ENCODE peak calls at places on chromosomes 13 and 19, in eight cellular contexts. One of them, this sample, is unnamed.

GRCh38 chr19:50046649-50047503 is 21.1 kb downstream of the ZNF473 start:
- DNase-seq in ACHN: peak
- DNase-seq in ELF-1: peak
- DNase-seq in adrenal gland: peak
- DNase-seq in HEK293T: peak
- DNase-seq in NCI-H1105 treated with DMSO at 0.1 percent for 48 hours: peak
- DNase-seq in adipocyte: peak
- DNase-seq in body of pancreas: peak
- DNase-seq in this sample: peak

GRCh38 chr19:43482193-43482592 is 16.8 kb upstream of the LYPD3 start:
- DNase-seq in ELF-1: peak
- DNase-seq in NCI-H1105 treated with DMSO at 0.1 percent for 48 hours: no peak
- DNase-seq in adrenal gland: no peak
- DNase-seq in body of pancreas: no peak
- DNase-seq in HEK293T: no peak
- DNase-seq in ACHN: no peak
- DNase-seq in adipocyte: no peak
- DNase-seq in this sample: no peak

GRCh38 chr19:58372311-58373133 is 8.3 kb downstream of the ZNF837 start:
- DNase-seq in adipocyte: no peak
- DNase-seq in NCI-H1105 treated with DMSO at 0.1 percent for 48 hours: no peak
- DNase-seq in body of pancreas: no peak
- DNase-seq in ELF-1: peak
- DNase-seq in ACHN: no peak
- DNase-seq in adrenal gland: no peak
- DNase-seq in HEK293T: no peak
- DNase-seq in this sample: no peak

GRCh38 chr19:5969476-5969875 is 8.5 kb downstream of the RANBP3 start:
- DNase-seq in HEK293T: no peak
- DNase-seq in adipocyte: no peak
- DNase-seq in ACHN: no peak
- DNase-seq in ELF-1: peak
- DNase-seq in adrenal gland: no peak
- DNase-seq in body of pancreas: no peak
- DNase-seq in NCI-H1105 treated with DMSO at 0.1 percent for 48 hours: no peak
- DNase-seq in this sample: no peak

GRCh38 chr19:6587093-6587820 is 3.7 kb downstream of the CD70 start:
- DNase-seq in adipocyte: peak
- DNase-seq in adrenal gland: no peak
- DNase-seq in body of pancreas: no peak
- DNase-seq in ACHN: no peak
- DNase-seq in HEK293T: no peak
- DNase-seq in ELF-1: peak
- DNase-seq in NCI-H1105 treated with DMSO at 0.1 percent for 48 hours: no peak
- DNase-seq in this sample: no peak

GRCh38 chr19:33815410-33816340 is 19.0 kb downstream of the KCTD15 start:
- DNase-seq in HEK293T: no peak
- DNase-seq in adipocyte: peak
- DNase-seq in ELF-1: no peak
- DNase-seq in adrenal gland: no peak
- DNase-seq in ACHN: no peak
- DNase-seq in NCI-H1105 treated with DMSO at 0.1 percent for 48 hours: no peak
- DNase-seq in body of pancreas: no peak
- DNase-seq in this sample: no peak

GRCh38 chr19:4748589-4748988 is 24.9 kb upstream of the DPP9 start:
- DNase-seq in adrenal gland: no peak
- DNase-seq in NCI-H1105 treated with DMSO at 0.1 percent for 48 hours: no peak
- DNase-seq in adipocyte: no peak
- DNase-seq in HEK293T: no peak
- DNase-seq in ELF-1: no peak
- DNase-seq in ACHN: no peak
- DNase-seq in body of pancreas: no peak
- DNase-seq in this sample: no peak

GRCh38 chr19:995051-995827 is 5.0 kb upstream of the GRIN3B start:
- DNase-seq in HEK293T: no peak
- DNase-seq in ELF-1: no peak
- DNase-seq in body of pancreas: peak
- DNase-seq in adipocyte: no peak
- DNase-seq in ACHN: peak
- DNase-seq in NCI-H1105 treated with DMSO at 0.1 percent for 48 hours: peak
- DNase-seq in adrenal gland: no peak
- DNase-seq in this sample: no peak

GRCh38 chr19:43784251-43784980 is 3.6 kb upstream of the KCNN4 start:
- DNase-seq in HEK293T: no peak
- DNase-seq in ELF-1: peak
- DNase-seq in body of pancreas: peak
- DNase-seq in adrenal gland: peak
- DNase-seq in NCI-H1105 treated with DMSO at 0.1 percent for 48 hours: no peak
- DNase-seq in ACHN: peak
- DNase-seq in adipocyte: peak
- DNase-seq in this sample: peak

GRCh38 chr19:31491246-31491645 is 142.0 kb upstream of the TSHZ3 start:
- DNase-seq in ACHN: no peak
- DNase-seq in NCI-H1105 treated with DMSO at 0.1 percent for 48 hours: no peak
- DNase-seq in HEK293T: no peak
- DNase-seq in adrenal gland: no peak
- DNase-seq in adipocyte: no peak
- DNase-seq in body of pancreas: no peak
- DNase-seq in ELF-1: no peak
- DNase-seq in this sample: no peak

GRCh38 chr13:35881360-35881759 is 249.8 kb downstream of the DCLK1 start:
- DNase-seq in NCI-H1105 treated with DMSO at 0.1 percent for 48 hours: peak
- DNase-seq in HEK293T: no peak
- DNase-seq in body of pancreas: no peak
- DNase-seq in adrenal gland: no peak
- DNase-seq in adipocyte: peak
- DNase-seq in ELF-1: no peak
- DNase-seq in ACHN: no peak
- DNase-seq in this sample: no peak

GRCh38 chr19:18428837-18429674 is 8.9 kb downstream of the ISYNA1 start:
- DNase-seq in NCI-H1105 treated with DMSO at 0.1 percent for 48 hours: peak
- DNase-seq in body of pancreas: peak
- DNase-seq in ACHN: no peak
- DNase-seq in HEK293T: peak
- DNase-seq in adipocyte: peak
- DNase-seq in ELF-1: peak
- DNase-seq in adrenal gland: peak
- DNase-seq in this sample: no peak

GRCh38 chr13:80726895-80727294 is 386.0 kb upstream of the SPRY2 start:
- DNase-seq in ELF-1: no peak
- DNase-seq in adrenal gland: no peak
- DNase-seq in NCI-H1105 treated with DMSO at 0.1 percent for 48 hours: no peak
- DNase-seq in body of pancreas: no peak
- DNase-seq in ACHN: no peak
- DNase-seq in adipocyte: no peak
- DNase-seq in HEK293T: no peak
- DNase-seq in this sample: no peak

GRCh38 chr13:23488442-23488841 is 54.9 kb upstream of the SACS start:
- DNase-seq in adrenal gland: no peak
- DNase-seq in NCI-H1105 treated with DMSO at 0.1 percent for 48 hours: no peak
- DNase-seq in ACHN: no peak
- DNase-seq in HEK293T: no peak
- DNase-seq in ELF-1: no peak
- DNase-seq in adipocyte: no peak
- DNase-seq in body of pancreas: no peak
- DNase-seq in this sample: no peak

GRCh38 chr19:566403-566802 is 6.0 kb upstream of the BSG start:
- DNase-seq in body of pancreas: no peak
- DNase-seq in adipocyte: no peak
- DNase-seq in HEK293T: no peak
- DNase-seq in ELF-1: peak
- DNase-seq in adrenal gland: peak
- DNase-seq in NCI-H1105 treated with DMSO at 0.1 percent for 48 hours: no peak
- DNase-seq in ACHN: no peak
- DNase-seq in this sample: no peak

GRCh38 chr13:112967666-112968379 is 1.2 kb upstream of the MCF2L start:
- DNase-seq in adrenal gland: no peak
- DNase-seq in NCI-H1105 treated with DMSO at 0.1 percent for 48 hours: no peak
- DNase-seq in adipocyte: no peak
- DNase-seq in ELF-1: no peak
- DNase-seq in HEK293T: no peak
- DNase-seq in body of pancreas: peak
- DNase-seq in ACHN: no peak
- DNase-seq in this sample: no peak

GRCh38 chr13:23993439-23993980 is 96.2 kb upstream of the C1QTNF9B start:
- DNase-seq in body of pancreas: no peak
- DNase-seq in adrenal gland: no peak
- DNase-seq in HEK293T: no peak
- DNase-seq in adipocyte: no peak
- DNase-seq in NCI-H1105 treated with DMSO at 0.1 percent for 48 hours: no peak
- DNase-seq in ELF-1: no peak
- DNase-seq in ACHN: no peak
- DNase-seq in this sample: no peak

GRCh38 chr13:44351505-44351854 is 22.1 kb upstream of the SERP2 start:
- DNase-seq in adrenal gland: no peak
- DNase-seq in body of pancreas: no peak
- DNase-seq in adipocyte: no peak
- DNase-seq in ACHN: no peak
- DNase-seq in NCI-H1105 treated with DMSO at 0.1 percent for 48 hours: no peak
- DNase-seq in ELF-1: no peak
- DNase-seq in HEK293T: no peak
- DNase-seq in this sample: no peak

GRCh38 chr19:19321143-19321577 is 531 bp downstream of the MAU2 start:
- DNase-seq in adrenal gland: no peak
- DNase-seq in adipocyte: peak
- DNase-seq in ACHN: peak
- DNase-seq in ELF-1: peak
- DNase-seq in NCI-H1105 treated with DMSO at 0.1 percent for 48 hours: peak
- DNase-seq in HEK293T: no peak
- DNase-seq in body of pancreas: no peak
- DNase-seq in this sample: no peak

GRCh38 chr13:93180376-93180966 is 46.1 kb upstream of the GPC6 start:
- DNase-seq in ACHN: no peak
- DNase-seq in HEK293T: no peak
- DNase-seq in NCI-H1105 treated with DMSO at 0.1 percent for 48 hours: no peak
- DNase-seq in adipocyte: peak
- DNase-seq in body of pancreas: no peak
- DNase-seq in adrenal gland: no peak
- DNase-seq in ELF-1: no peak
- DNase-seq in this sample: no peak

GRCh38 chr19:36418287-36419001 is at the start of gene ZFP82:
- DNase-seq in NCI-H1105 treated with DMSO at 0.1 percent for 48 hours: peak
- DNase-seq in body of pancreas: peak
- DNase-seq in ELF-1: peak
- DNase-seq in HEK293T: no peak
- DNase-seq in adrenal gland: peak
- DNase-seq in adipocyte: peak
- DNase-seq in ACHN: no peak
- DNase-seq in this sample: no peak

GRCh38 chr19:35525873-35526272 is 2.2 kb downstream of the SBSN start:
- DNase-seq in adrenal gland: no peak
- DNase-seq in adipocyte: no peak
- DNase-seq in HEK293T: no peak
- DNase-seq in body of pancreas: no peak
- DNase-seq in ELF-1: no peak
- DNase-seq in ACHN: no peak
- DNase-seq in NCI-H1105 treated with DMSO at 0.1 percent for 48 hours: no peak
- DNase-seq in this sample: no peak

GRCh38 chr19:28596561-28597071 is 616.3 kb downstream of the UQCRFS1 start:
- DNase-seq in ELF-1: no peak
- DNase-seq in HEK293T: no peak
- DNase-seq in adrenal gland: no peak
- DNase-seq in body of pancreas: peak
- DNase-seq in adipocyte: no peak
- DNase-seq in NCI-H1105 treated with DMSO at 0.1 percent for 48 hours: no peak
- DNase-seq in ACHN: no peak
- DNase-seq in this sample: no peak

GRCh38 chr19:19459707-19460251 is 54.3 kb downstream of the GATAD2A start:
- DNase-seq in ELF-1: no peak
- DNase-seq in adrenal gland: peak
- DNase-seq in ACHN: no peak
- DNase-seq in HEK293T: no peak
- DNase-seq in NCI-H1105 treated with DMSO at 0.1 percent for 48 hours: no peak
- DNase-seq in adipocyte: peak
- DNase-seq in body of pancreas: peak
- DNase-seq in this sample: peak

GRCh38 chr13:67042556-67042955 is 187.6 kb downstream of the PCDH9 start:
- DNase-seq in HEK293T: no peak
- DNase-seq in adrenal gland: no peak
- DNase-seq in NCI-H1105 treated with DMSO at 0.1 percent for 48 hours: no peak
- DNase-seq in body of pancreas: no peak
- DNase-seq in ELF-1: no peak
- DNase-seq in ACHN: no peak
- DNase-seq in adipocyte: no peak
- DNase-seq in this sample: no peak

GRCh38 chr19:43799502-43800142 is 2.6 kb downstream of the LYPD5 start:
- DNase-seq in body of pancreas: no peak
- DNase-seq in ACHN: no peak
- DNase-seq in NCI-H1105 treated with DMSO at 0.1 percent for 48 hours: no peak
- DNase-seq in ELF-1: peak
- DNase-seq in HEK293T: no peak
- DNase-seq in adipocyte: no peak
- DNase-seq in adrenal gland: no peak
- DNase-seq in this sample: no peak

GRCh38 chr13:113836917-113837553 is 26.8 kb downstream of the GAS6 start:
- DNase-seq in ACHN: peak
- DNase-seq in adrenal gland: peak
- DNase-seq in body of pancreas: peak
- DNase-seq in adipocyte: peak
- DNase-seq in ELF-1: peak
- DNase-seq in HEK293T: no peak
- DNase-seq in NCI-H1105 treated with DMSO at 0.1 percent for 48 hours: peak
- DNase-seq in this sample: no peak

GRCh38 chr19:31648347-31648746 is 299.1 kb upstream of the TSHZ3 start:
- DNase-seq in adrenal gland: no peak
- DNase-seq in adipocyte: no peak
- DNase-seq in ACHN: no peak
- DNase-seq in NCI-H1105 treated with DMSO at 0.1 percent for 48 hours: no peak
- DNase-seq in ELF-1: no peak
- DNase-seq in body of pancreas: no peak
- DNase-seq in HEK293T: no peak
- DNase-seq in this sample: no peak

GRCh38 chr13:31998131-31998530 is 33.4 kb upstream of the FRY start:
- DNase-seq in NCI-H1105 treated with DMSO at 0.1 percent for 48 hours: no peak
- DNase-seq in adipocyte: peak
- DNase-seq in ACHN: no peak
- DNase-seq in body of pancreas: no peak
- DNase-seq in HEK293T: no peak
- DNase-seq in adrenal gland: no peak
- DNase-seq in ELF-1: peak
- DNase-seq in this sample: no peak

GRCh38 chr13:43878897-43879322 is 630 bp downstream of the CCDC122 start:
- DNase-seq in adipocyte: peak
- DNase-seq in ACHN: peak
- DNase-seq in ELF-1: peak
- DNase-seq in NCI-H1105 treated with DMSO at 0.1 percent for 48 hours: peak
- DNase-seq in adrenal gland: peak
- DNase-seq in body of pancreas: peak
- DNase-seq in HEK293T: peak
- DNase-seq in this sample: no peak

GRCh38 chr13:112943309-112944125 is 25.5 kb upstream of the MCF2L start:
- DNase-seq in HEK293T: peak
- DNase-seq in adipocyte: peak
- DNase-seq in ELF-1: peak
- DNase-seq in body of pancreas: peak
- DNase-seq in ACHN: peak
- DNase-seq in adrenal gland: peak
- DNase-seq in NCI-H1105 treated with DMSO at 0.1 percent for 48 hours: peak
- DNase-seq in this sample: no peak

GRCh38 chr13:72062566-72062965 is 195.6 kb upstream of the DACH1 start:
- DNase-seq in ELF-1: peak
- DNase-seq in NCI-H1105 treated with DMSO at 0.1 percent for 48 hours: no peak
- DNase-seq in ACHN: no peak
- DNase-seq in adrenal gland: peak
- DNase-seq in body of pancreas: no peak
- DNase-seq in HEK293T: no peak
- DNase-seq in adipocyte: no peak
- DNase-seq in this sample: no peak

GRCh38 chr19:31418055-31418454 is 68.8 kb upstream of the TSHZ3 start:
- DNase-seq in ACHN: no peak
- DNase-seq in NCI-H1105 treated with DMSO at 0.1 percent for 48 hours: no peak
- DNase-seq in ELF-1: peak
- DNase-seq in body of pancreas: no peak
- DNase-seq in HEK293T: no peak
- DNase-seq in adrenal gland: no peak
- DNase-seq in adipocyte: no peak
- DNase-seq in this sample: no peak

GRCh38 chr19:5882421-5882968 is 12.2 kb upstream of the FUT5 start:
- DNase-seq in ELF-1: no peak
- DNase-seq in HEK293T: no peak
- DNase-seq in body of pancreas: no peak
- DNase-seq in adipocyte: no peak
- DNase-seq in adrenal gland: no peak
- DNase-seq in NCI-H1105 treated with DMSO at 0.1 percent for 48 hours: no peak
- DNase-seq in ACHN: no peak
- DNase-seq in this sample: no peak

This sample was measured in COLO829.